ENCODE peak calls at places on chromosome 15, in four cellular contexts. M, F, O and G are unnamed samples.

GRCh38 chr15:58585668-58586461 is 154.1 kb downstream of the LIPC start:
- DNase-seq in F (no peak), O (no peak), M (no peak), G (no peak)

GRCh38 chr15:74845208-74845568 is 2.2 kb upstream of the ULK3 start:
- DNase-seq in O (no peak), F (no peak), M (no peak), G (no peak)

GRCh38 chr15:29289179-29289578 is 19.6 kb upstream of the NSMCE3 start:
- DNase-seq in M (no peak), F (no peak), O (no peak), G (no peak)

GRCh38 chr15:31274496-31275330 is 51.9 kb upstream of the KLF13 start:
- DNase-seq in M (no peak), F (no peak), O (no peak), G (peak; percentile 79)

GRCh38 chr15:91484141-91484540 is 369.4 kb upstream of the SLCO3A1 start:
- DNase-seq in F (no peak), O (no peak), M (no peak), G (no peak)

GRCh38 chr15:48414015-48414414 is 82.8 kb downstream of the DUT start:
- DNase-seq in F (no peak), O (no peak), M (no peak), G (no peak)

GRCh38 chr15:71463156-71463555 is 347.2 kb upstream of the NR2E3 start:
- DNase-seq in M (no peak), F (no peak), O (no peak), G (no peak)

GRCh38 chr15:96330064-96330449 is 443 bp upstream of the NR2F2 start:
- DNase-seq in O (peak; percentile 66), M (no peak), F (peak; percentile 77), G (peak; percentile 94)

GRCh38 chr15:62250176-62250575 is 85.1 kb upstream of the C2CD4B start:
- DNase-seq in F (no peak), M (no peak), O (no peak), G (peak; percentile 74)

GRCh38 chr15:66886686-66887273 is 178.6 kb upstream of the SMAD3 start:
- DNase-seq in O (no peak), M (no peak), F (peak; percentile 10), G (peak; percentile 88)

GRCh38 chr15:47434641-47435040 is 282.7 kb upstream of the SEMA6D start:
- DNase-seq in M (no peak), F (no peak), O (no peak), G (no peak)

DNA sequence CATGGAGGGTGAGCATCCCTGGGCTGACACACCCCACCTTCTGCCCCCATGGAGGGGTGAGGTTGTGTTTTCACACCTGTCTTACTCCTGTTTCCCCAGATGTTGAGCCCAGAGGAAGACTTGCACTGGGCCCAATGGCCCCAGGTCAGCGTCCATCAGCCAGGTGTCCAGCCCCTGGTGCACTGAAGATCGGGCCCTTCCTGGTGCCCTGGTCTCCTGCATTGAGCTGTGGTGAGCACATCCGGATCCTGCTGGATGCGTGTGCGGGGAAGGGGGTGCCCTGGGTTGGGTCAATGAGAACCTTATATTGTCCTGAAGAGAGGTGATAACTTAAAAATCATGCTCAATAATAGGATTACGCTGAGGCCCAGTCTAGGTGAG is 227.3 kb downstream of the SNRPN start:
- DNase-seq in M (no peak), F (peak; percentile 3), O (no peak), G (no peak)
- H3K9me3 ChIP-seq in M (no peaks in the 10 kb centered on the region), F (no peaks in the 10 kb centered on the region), O (peaks cover 4% of the 10 kb centered on the region), G (peaks cover 5% of the 10 kb centered on the region)

DNA sequence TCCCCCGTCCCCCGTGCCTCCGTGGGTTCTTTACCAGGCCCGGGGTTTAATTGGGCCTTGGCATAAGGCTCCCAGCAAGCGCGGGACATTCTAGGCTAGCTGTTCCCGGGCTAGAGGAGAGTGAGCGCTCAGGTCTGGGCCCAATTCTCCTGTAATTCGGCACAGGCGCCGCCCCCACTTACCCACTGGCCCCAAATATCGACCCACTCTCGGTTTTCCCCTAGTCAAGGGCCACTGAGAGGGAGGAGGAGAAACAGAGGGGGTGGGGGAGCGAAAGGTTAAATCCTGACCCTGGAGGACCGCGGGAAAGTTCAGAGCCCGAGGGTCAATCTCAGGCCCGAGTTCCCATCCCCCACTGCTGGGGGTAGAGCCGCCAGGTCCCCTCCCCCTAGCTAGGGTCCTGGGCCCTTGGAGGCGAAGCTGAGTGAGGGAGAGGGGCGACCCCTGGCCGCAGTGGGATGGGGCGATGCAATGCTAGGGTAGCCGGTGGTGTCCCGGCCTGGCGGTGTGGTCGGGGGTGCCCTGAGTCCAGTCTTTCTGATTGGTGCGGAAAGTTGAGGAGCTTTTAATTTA is 8.5 kb upstream of the ONECUT1 start:
- DNase-seq in O (no peak), F (no peak), M (no peak), G (no peak)
- TF ChIP-seq POLR2A in O (no peak), F (no peak), M (no peak), G (no peak)

DNA sequence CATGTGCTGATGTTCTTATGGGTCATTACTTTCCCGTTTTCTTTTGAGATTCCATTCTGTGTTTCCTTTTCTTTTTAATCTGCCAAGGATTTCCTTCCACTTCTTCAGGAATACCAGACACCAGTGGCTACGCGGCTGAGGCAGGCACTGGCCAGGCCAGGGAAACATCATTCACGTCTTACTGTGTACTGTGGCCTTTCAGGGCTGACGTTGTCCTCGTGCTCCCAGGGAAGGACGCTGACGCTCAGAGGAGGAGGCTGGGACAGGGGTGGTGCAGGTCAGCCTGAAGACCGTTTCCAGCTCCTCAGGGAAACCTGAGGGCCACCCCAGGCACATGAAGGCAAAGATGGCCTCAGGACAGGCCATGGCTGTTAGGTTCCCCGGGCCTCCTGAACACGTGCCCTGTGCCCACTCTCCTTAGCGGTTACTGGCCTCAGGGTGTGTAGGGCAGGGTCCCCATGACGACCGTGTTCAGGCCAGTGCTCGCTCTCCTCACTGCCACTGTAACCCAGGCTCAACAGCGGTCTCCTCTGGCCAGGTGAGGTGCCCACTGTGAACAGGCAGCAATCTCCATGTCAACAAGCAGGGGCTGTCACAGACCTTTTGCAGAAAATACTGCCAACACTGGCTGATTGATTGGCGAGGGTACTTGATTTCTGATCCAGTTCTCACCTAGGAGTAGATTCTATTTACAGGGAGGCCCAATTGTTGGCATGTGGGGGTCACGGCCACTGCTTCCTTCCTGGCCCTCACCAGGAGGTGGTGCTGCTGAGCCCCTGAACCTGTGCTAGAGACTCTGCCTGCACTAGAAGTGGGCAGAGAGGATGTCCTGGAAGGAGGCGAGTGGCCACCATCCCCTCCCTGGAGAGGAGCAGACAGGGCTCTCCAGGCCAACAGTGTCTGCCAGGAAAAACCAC is 169.5 kb downstream of the ATP10A start:
- DNase-seq in F (no peak), M (peak; percentile 17), O (no peak), G (no peak)
- TF ChIP-seq CTCF in F (peak; percentile 44), M (peak; percentile 10), O (peak; percentile 48), G (no peak)

GRCh38 chr15:26712350-26712749 is 60.5 kb downstream of the GABRB3 start:
- DNase-seq in F (no peak), O (no peak), M (no peak), G (no peak)
- H3K9me3 ChIP-seq in F (no peaks in the 10 kb centered on the region), O (peaks cover 7% of the 10 kb centered on the region), M (no peaks in the 10 kb centered on the region), G (no peaks in the 10 kb centered on the region)

GRCh38 chr15:98873441-98874218 is 134.0 kb downstream of the PGPEP1L start:
- DNase-seq in F (no peak), O (no peak), M (no peak), G (no peak)
- TF ChIP-seq POLR2A in F (no peak), O (no peak), M (no peak), G (no peak)

DNA sequence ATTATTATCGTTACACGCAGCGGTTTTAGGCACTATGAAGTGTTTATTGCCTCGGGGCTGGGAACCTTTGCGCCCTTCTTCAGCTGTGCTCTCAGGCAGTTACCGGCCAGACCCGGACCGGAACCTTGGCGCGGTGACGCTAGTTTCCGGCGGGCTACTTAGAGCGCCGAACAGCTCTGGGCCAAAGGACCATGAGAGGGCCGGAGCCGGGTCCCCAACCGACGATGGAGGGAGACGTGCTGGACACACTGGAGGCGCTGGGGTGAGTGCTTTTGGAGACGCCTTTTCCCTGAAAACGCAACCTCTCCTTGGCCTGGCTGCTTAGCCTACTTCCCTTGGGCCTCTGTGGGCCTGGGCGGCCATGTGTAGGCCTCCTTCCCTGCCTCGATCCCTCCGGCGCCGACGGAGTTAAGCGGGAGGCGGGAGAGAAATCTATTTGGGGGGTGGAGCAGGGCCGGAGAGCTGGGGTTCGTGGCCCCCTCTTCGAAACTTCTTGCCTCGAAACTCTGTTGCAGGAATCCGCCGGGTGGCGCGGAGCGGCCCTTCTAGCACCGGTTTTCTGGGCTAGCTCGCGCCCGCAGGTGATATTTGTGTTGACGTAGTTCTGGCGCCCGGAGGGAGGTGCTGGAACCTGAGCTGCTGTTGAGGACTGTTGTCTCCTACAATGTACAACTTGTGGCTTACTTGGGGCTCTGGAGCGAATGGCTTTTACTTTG is at the start of gene FAM98B:
- DNase-seq in M (peak; percentile 89), O (peak; percentile 92), F (peak; percentile 85), G (no peak)
- TF ChIP-seq CTCF in M (no peak), O (peak; percentile 5), F (no peak), G (no peak)

GRCh38 chr15:94934440-94934839 is 703.1 kb downstream of the MCTP2 start:
- DNase-seq in M (no peak), F (no peak), O (no peak), G (no peak)

DNA sequence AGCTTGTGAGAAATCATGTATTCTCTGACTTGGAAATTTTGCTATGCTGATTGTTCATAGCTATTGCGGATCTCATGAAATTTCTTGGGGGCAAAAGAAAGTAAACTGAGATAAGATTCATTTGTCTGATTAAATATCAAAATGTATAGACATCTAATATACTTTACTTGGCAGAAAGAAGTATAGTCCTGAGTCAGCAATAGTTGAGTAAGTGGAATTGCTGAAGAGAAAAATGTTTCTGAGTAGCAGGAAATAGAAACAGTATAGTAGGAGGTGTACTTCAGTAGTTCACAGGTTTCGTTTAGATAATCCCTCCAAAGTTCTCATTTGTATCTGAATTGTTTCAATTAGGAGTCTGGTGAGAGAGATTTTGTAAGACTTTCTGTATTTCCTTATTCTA is 705.9 kb downstream of the MCTP2 start:
- DNase-seq in O (no peak), M (no peak), F (no peak), G (no peak)
- H3K9me3 ChIP-seq in O (no peaks in the 10 kb centered on the region), M (no peaks in the 10 kb centered on the region), F (no peaks in the 10 kb centered on the region), G (no peaks in the 10 kb centered on the region)

GRCh38 chr15:101354891-101355623 is 60.0 kb upstream of the SNRPA1 start:
- DNase-seq in M (no peak), F (no peak), O (no peak), G (no peak)
- TF ChIP-seq POLR2A in M (no peak), F (no peak), O (no peak), G (no peak)

DNA sequence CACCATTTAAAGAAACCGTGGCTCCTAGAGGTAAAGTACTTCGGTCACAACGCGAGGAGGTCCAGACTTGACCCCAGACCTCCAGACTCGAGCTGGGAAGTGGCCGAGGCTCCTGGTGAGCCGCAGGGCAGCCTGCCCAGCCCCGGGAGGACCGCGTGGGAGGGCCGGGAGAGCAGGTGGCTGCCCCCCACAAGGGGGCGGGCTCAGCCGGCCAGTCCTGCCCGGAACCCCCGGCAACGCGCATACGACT is at the start of gene SLC27A2:
- DNase-seq in M (no peak), O (peak; percentile 70), F (no peak), G (no peak)
- TF ChIP-seq CTCF in M (peak; percentile 7), O (peak; percentile 44), F (no peak), G (no peak)